ENCODE peak calls at places on chromosomes 3 and 15, in ten cellular contexts. K is body of pancreas, N is left cardiac atrium, L is Caki2, S is NAMALWA, O is EL, R is retinal pigment epithelial cell, M is uterus, A is AG09319, B is psoas muscle. J is an unnamed sample.

GRCh38 chr15:52677593-52677992 is 1.6 kb downstream of the ATOSA start:
- DNase-seq in K (no peak), N (no peak), L (peak), S (no peak), O (no peak), R (no peak), M (no peak), A (no peak), B (no peak), J (no peak)

GRCh38 chr3:72520690-72521308 is 327.4 kb downstream of the SHQ1 start:
- DNase-seq in K (no peak), N (no peak), L (peak), S (no peak), O (peak), R (no peak), M (no peak), A (no peak), B (no peak), J (no peak)

GRCh38 chr3:128066111-128066510 is 13.9 kb downstream of the SEC61A1 start:
- DNase-seq in K (no peak), N (no peak), L (no peak), S (no peak), O (no peak), R (no peak), M (no peak), A (no peak), B (no peak), J (peak)

GRCh38 chr15:64586259-64586658 is 125.9 kb downstream of the ZNF609 start:
- DNase-seq in K (no peak), N (no peak), L (no peak), S (no peak), O (no peak), R (no peak), M (no peak), A (no peak), B (no peak), J (no peak)

GRCh38 chr15:41968738-41969137 is 3.6 kb downstream of the EHD4 start:
- DNase-seq in K (no peak), N (no peak), L (no peak), S (no peak), O (no peak), R (no peak), M (no peak), A (no peak), B (no peak), J (no peak)

GRCh38 chr15:36903922-36904479 is 196.3 kb downstream of the MEIS2 start:
- DNase-seq in K (peak), N (no peak), L (peak), S (no peak), O (no peak), R (no peak), M (no peak), A (no peak), B (no peak), J (peak)

GRCh38 chr3:24810881-24811280 is 316.2 kb upstream of the THRB start:
- DNase-seq in K (no peak), N (peak), L (no peak), S (no peak), O (no peak), R (peak), M (no peak), A (no peak), B (no peak), J (peak)

GRCh38 chr3:59052803-59053411 is 3.1 kb upstream of the CFAP20DC start:
- DNase-seq in K (peak), N (no peak), L (peak), S (peak), O (peak), R (no peak), M (no peak), A (peak), B (no peak), J (peak)

GRCh38 chr3:9301091-9301490 is 51.6 kb upstream of the SRGAP3 start:
- DNase-seq in K (no peak), N (no peak), L (no peak), S (no peak), O (no peak), R (no peak), M (no peak), A (no peak), B (no peak), J (no peak)

GRCh38 chr3:179772297-179772696 is 119.5 kb downstream of the USP13 start:
- DNase-seq in K (no peak), N (no peak), L (no peak), S (no peak), O (no peak), R (no peak), M (no peak), A (no peak), B (no peak), J (no peak)

GRCh38 chr3:127689266-127689860 is 16.6 kb downstream of the ABTB1 start:
- DNase-seq in K (peak), N (peak), L (no peak), S (no peak), O (no peak), R (no peak), M (no peak), A (no peak), B (no peak), J (no peak)

GRCh38 chr3:125594581-125595011 is 701 bp downstream of the OSBPL11 start:
- DNase-seq in K (peak), N (no peak), L (no peak), S (peak), O (no peak), R (no peak), M (no peak), A (no peak), B (peak), J (peak)

GRCh38 chr3:53744351-53744750 is 101.9 kb downstream of the CHDH start:
- DNase-seq in K (peak), N (no peak), L (no peak), S (no peak), O (no peak), R (no peak), M (no peak), A (no peak), B (no peak), J (peak)

GRCh38 chr15:85443593-85444328 is 63.4 kb downstream of the AKAP13 start:
- DNase-seq in K (peak), N (no peak), L (peak), S (peak), O (peak), R (peak), M (no peak), A (no peak), B (no peak), J (peak)

GRCh38 chr15:45635191-45635638 is 386 bp downstream of the SQOR start:
- DNase-seq in K (peak), N (peak), L (no peak), S (peak), O (peak), R (no peak), M (peak), A (no peak), B (peak), J (peak)

GRCh38 chr15:60994842-60995495 is 234.1 kb downstream of the RORA start:
- DNase-seq in K (peak), N (no peak), L (no peak), S (no peak), O (no peak), R (no peak), M (peak), A (no peak), B (no peak), J (no peak)

GRCh38 chr15:35888815-35889214 is 342.9 kb upstream of the DPH6 start:
- DNase-seq in K (no peak), N (no peak), L (no peak), S (no peak), O (no peak), R (no peak), M (no peak), A (no peak), B (no peak), J (peak)

GRCh38 chr3:172536505-172536904 is 13.3 kb upstream of the TNFSF10 start:
- DNase-seq in K (no peak), N (no peak), L (no peak), S (no peak), O (no peak), R (no peak), M (no peak), A (no peak), B (no peak), J (no peak)

J was measured in NCI-H82.